ENCODE peak calls at places on chromosomes 16 and 17, in four cellular contexts. F is suprapubic skin, G is RWPE1, U is neural progenitor cell. C is an unnamed sample.

GRCh38 chr17:66373944-66374817 is 71.8 kb downstream of the PRKCA start:
- DNase-seq in G (no peak), F (no peak), U (peak), C (peak)

GRCh38 chr17:72749119-72749572 is 343.3 kb downstream of the SLC39A11 start:
- DNase-seq in U (no peak), G (no peak), F (no peak), C (no peak)

GRCh38 chr17:27878776-27879562 is 14.2 kb downstream of the LYRM9 start:
- DNase-seq in U (no peak), G (no peak), F (no peak), C (no peak)

GRCh38 chr16:73616186-73616585 is 568.3 kb upstream of the ZFHX3 start:
- DNase-seq in U (peak), F (no peak), G (peak), C (no peak)

GRCh38 chr17:43665387-43666101 is 3.8 kb upstream of the MEOX1 start:
- DNase-seq in F (no peak), G (no peak), U (no peak), C (no peak)

GRCh38 chr16:58197314-58198012 is 443 bp downstream of the CSNK2A2 start:
- DNase-seq in F (no peak), G (peak), U (peak), C (peak)

GRCh38 chr17:39617446-39618251 is 9.1 kb upstream of the PPP1R1B start:
- DNase-seq in G (peak), F (no peak), U (peak), C (peak)

GRCh38 chr16:23516366-23517137 is 6.3 kb upstream of the GGA2 start:
- DNase-seq in U (no peak), G (no peak), F (no peak), C (no peak)

GRCh38 chr17:4554997-4555799 is at the start of gene MYBBP1A:
- DNase-seq in F (peak), U (peak), G (peak), C (peak)
- TF ChIP-seq CTCF in F (no peak), U (peak), G (no peak), C (no peak)

DNA sequence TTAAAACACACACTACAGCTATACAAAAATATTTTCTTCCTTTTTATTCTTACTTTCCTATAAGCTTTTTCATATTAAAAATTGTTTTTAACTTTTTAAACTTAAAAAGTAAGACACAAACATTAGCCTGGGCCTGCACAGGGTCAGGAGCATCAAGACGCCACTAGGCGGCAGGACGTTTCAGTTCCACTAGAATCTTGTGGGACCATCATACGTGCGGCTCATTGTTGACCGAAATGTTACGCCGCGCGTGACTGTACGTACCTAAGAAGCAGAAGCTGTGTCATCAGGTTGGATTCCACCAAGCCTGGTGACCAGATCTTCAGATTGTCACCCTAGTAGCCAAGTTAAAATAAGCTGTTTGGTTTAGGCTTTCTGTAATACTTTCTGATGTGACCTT is 47.1 kb downstream of the USP10 start:
- DNase-seq in G (no peak), U (no peak), F (no peak), C (no peak)
- TF ChIP-seq CTCF in G (no peak), U (peak), F (no peak), C (peak)

GRCh38 chr17:79438045-79438444 is 172.8 kb downstream of the RBFOX3 start:
- DNase-seq in F (no peak), G (no peak), U (no peak), C (no peak)
- TF ChIP-seq CTCF in F (no peak), G (no peak), U (peak), C (no peak)

GRCh38 chr16:15949210-15950166 is at the start of gene ABCC1:
- DNase-seq in G (peak), F (no peak), U (peak), C (peak)
- TF ChIP-seq CTCF in G (no peak), F (no peak), U (no peak), C (no peak)

GRCh38 chr17:77458202-77459017 is 317.6 kb downstream of the SEC14L1 start:
- DNase-seq in F (no peak), G (no peak), U (no peak), C (no peak)
- TF ChIP-seq CTCF in F (no peak), G (no peak), U (no peak), C (no peak)

GRCh38 chr16:9050102-9050830 is 41.2 kb upstream of the HAPSTR1 start:
- DNase-seq in G (no peak), F (no peak), U (peak), C (peak)
- TF ChIP-seq CTCF in G (peak), F (no peak), U (peak), C (peak)

DNA sequence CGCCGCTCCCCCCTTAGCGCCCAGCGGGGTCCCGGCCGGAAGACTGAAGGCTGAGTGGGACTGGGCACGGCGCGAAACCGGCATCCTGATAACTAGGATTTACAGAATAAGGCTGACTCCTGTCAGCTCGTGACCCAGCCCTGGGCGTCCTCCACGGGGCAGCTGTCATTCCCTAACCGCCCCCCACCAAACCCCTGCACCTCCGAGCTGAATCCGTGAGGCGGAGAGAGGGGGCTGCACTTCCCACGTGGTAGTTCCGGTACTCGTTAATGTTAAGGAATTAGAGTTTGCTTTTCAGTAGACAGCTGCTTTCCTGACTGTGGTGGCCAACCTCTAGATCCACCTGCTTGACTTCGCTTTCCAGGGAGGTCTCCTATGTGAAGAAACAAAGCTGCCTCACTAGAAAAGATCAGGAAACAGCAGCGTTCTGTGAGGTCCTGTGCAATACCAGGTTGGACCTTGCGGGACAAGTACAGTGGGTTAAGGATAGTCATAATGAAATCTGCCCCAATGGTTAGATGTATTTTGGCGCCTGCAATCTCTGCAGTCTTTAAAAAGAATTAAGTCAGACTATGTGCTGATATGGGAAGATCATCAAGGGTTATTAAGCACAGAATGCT is 1.0 kb upstream of the WBP2 start:
- DNase-seq in U (no peak), F (no peak), G (peak), C (peak)
- TF ChIP-seq CTCF in U (no peak), F (no peak), G (peak), C (no peak)

GRCh38 chr16:8655184-8655717 is 19.2 kb upstream of the ABAT start:
- DNase-seq in G (no peak), U (peak), F (no peak), C (peak)
- TF ChIP-seq CTCF in G (no peak), U (peak), F (no peak), C (peak)

DNA sequence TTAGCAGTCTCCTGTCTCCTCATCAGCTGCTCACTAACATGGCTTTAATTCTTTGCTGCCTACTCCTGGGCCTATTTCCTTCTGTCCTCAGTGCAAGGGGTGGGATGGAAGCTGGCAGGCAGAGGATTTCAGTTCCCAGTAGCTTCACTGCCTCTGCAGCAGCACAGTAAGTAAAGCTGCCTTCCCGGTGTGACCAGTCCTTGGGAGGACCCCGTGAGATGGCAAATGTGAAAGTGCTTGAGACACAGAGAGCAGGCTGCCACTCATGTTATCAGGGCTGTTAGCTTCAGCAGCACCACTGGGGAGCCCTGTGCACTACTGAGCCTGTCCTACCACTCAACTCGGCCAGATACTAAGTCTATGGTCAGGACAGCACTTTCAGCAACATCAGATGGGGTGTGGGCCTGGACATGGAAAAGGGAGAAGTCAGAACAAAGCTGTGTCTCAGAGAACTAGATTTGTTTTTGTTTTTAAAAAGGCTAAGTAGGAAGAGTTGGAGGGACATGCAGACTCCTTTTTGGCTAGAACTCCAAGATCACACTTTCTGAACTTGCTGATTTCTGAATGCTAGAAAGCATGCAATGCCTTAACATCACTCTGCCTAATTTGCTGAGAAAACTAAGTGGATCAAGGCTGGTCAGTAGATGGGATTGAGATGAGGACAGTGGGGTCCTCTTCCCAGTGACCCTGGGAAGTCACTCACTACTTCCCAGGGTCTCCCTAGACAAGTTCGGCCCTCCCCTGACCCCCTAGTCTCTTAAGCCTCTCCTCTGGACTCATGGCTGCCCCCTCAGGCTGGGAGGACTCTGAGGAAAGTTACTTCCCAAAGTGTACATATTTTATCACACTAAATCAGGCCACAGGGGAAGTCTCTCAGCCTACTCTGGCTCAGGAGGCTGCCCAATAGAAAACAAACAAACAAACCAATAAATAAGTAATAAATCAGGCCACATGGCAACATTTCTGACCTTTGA is 1.1 kb downstream of the ACSF2 start:
- DNase-seq in U (peak), G (peak), F (no peak), C (peak)
- TF ChIP-seq CTCF in U (peak), G (peak), F (no peak), C (peak)

DNA sequence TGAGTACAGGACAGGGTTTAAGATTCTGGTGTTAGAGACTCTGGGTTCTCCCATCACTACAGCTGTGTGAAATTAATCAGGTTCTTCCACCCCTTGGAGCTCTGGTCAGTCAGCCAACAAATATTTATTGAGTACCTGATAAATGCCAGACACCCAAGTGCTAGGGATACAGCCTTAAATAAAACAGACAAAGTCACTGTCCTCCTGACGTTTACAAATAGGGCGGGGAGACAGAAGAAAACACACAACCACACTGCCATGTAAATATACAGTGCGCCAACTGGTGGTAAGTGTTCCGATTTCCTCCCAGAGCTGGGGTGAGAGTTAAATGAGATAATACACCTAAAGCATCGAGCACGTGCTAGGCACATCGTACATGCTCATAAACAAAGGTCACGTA is 121.0 kb downstream of the COPRS start:
- DNase-seq in U (no peak), F (no peak), G (no peak), C (no peak)
- TF ChIP-seq CTCF in U (no peak), F (no peak), G (no peak), C (no peak)

C was measured in Calu3.